ENCODE peak calls at places on chromosomes 16 and 17, in nine cellular contexts. One of them, this sample, is unnamed.

GRCh38 chr16:84763629-84764028 is 56.2 kb upstream of the CRISPLD2 start:
- DNase-seq in NCI-H345: no peak
- DNase-seq in neural progenitor cell: no peak
- DNase-seq in stimulated activated CD8-positive, alpha-beta memory T cell treated with anti-CD3 and anti-CD28 coated beads, Interleukin-15, amount 100 ng/mL, for 1 hour: no peak
- DNase-seq in mesendoderm: peak; percentile 67
- DNase-seq in lung microvascular endothelial cell: no peak
- DNase-seq in HFF-Myc: no peak
- DNase-seq in NCI-H460: no peak
- DNase-seq in NCI-H1092: no peak
- DNase-seq in this sample: no peak

GRCh38 chr16:29757950-29758466 is 12.2 kb upstream of the C16orf54 start:
- DNase-seq in NCI-H460: no peak
- DNase-seq in mesendoderm: peak; percentile 48
- DNase-seq in neural progenitor cell: no peak
- DNase-seq in NCI-H1092: no peak
- DNase-seq in lung microvascular endothelial cell: no peak
- DNase-seq in stimulated activated CD8-positive, alpha-beta memory T cell treated with anti-CD3 and anti-CD28 coated beads, Interleukin-15, amount 100 ng/mL, for 1 hour: no peak
- DNase-seq in HFF-Myc: no peak
- DNase-seq in NCI-H345: no peak
- DNase-seq in this sample: peak; percentile 47

GRCh38 chr17:50719924-50720805 is 762 bp downstream of the LUC7L3 start:
- DNase-seq in HFF-Myc: no peak
- DNase-seq in NCI-H1092: no peak
- DNase-seq in lung microvascular endothelial cell: no peak
- DNase-seq in mesendoderm: no peak
- DNase-seq in neural progenitor cell: no peak
- DNase-seq in NCI-H460: no peak
- DNase-seq in NCI-H345: peak; percentile 49
- DNase-seq in stimulated activated CD8-positive, alpha-beta memory T cell treated with anti-CD3 and anti-CD28 coated beads, Interleukin-15, amount 100 ng/mL, for 1 hour: no peak
- DNase-seq in this sample: no peak

GRCh38 chr17:36949461-36949927 is 740 bp downstream of the AATF start:
- DNase-seq in stimulated activated CD8-positive, alpha-beta memory T cell treated with anti-CD3 and anti-CD28 coated beads, Interleukin-15, amount 100 ng/mL, for 1 hour: no peak
- DNase-seq in NCI-H460: no peak
- DNase-seq in neural progenitor cell: peak; percentile 50
- DNase-seq in lung microvascular endothelial cell: no peak
- DNase-seq in NCI-H345: no peak
- DNase-seq in HFF-Myc: no peak
- DNase-seq in mesendoderm: no peak
- DNase-seq in NCI-H1092: no peak
- DNase-seq in this sample: no peak

GRCh38 chr17:8018436-8018835 is 16.0 kb downstream of the GUCY2D start:
- DNase-seq in lung microvascular endothelial cell: no peak
- DNase-seq in neural progenitor cell: no peak
- DNase-seq in mesendoderm: no peak
- DNase-seq in NCI-H460: no peak
- DNase-seq in NCI-H1092: no peak
- DNase-seq in HFF-Myc: no peak
- DNase-seq in NCI-H345: no peak
- DNase-seq in stimulated activated CD8-positive, alpha-beta memory T cell treated with anti-CD3 and anti-CD28 coated beads, Interleukin-15, amount 100 ng/mL, for 1 hour: no peak
- DNase-seq in this sample: no peak

GRCh38 chr17:47714773-47715396 is 18.2 kb upstream of the TBX21 start:
- DNase-seq in HFF-Myc: no peak
- DNase-seq in NCI-H1092: no peak
- DNase-seq in lung microvascular endothelial cell: no peak
- DNase-seq in neural progenitor cell: no peak
- DNase-seq in NCI-H460: no peak
- DNase-seq in mesendoderm: no peak
- DNase-seq in NCI-H345: no peak
- DNase-seq in stimulated activated CD8-positive, alpha-beta memory T cell treated with anti-CD3 and anti-CD28 coated beads, Interleukin-15, amount 100 ng/mL, for 1 hour: no peak
- DNase-seq in this sample: no peak

GRCh38 chr16:84718-85452 is 6.9 kb downstream of the MPG start:
- DNase-seq in NCI-H345: peak; percentile 77
- DNase-seq in HFF-Myc: no peak
- DNase-seq in lung microvascular endothelial cell: peak; percentile 95
- DNase-seq in NCI-H460: no peak
- DNase-seq in NCI-H1092: peak; percentile 70
- DNase-seq in mesendoderm: no peak
- DNase-seq in neural progenitor cell: no peak
- DNase-seq in stimulated activated CD8-positive, alpha-beta memory T cell treated with anti-CD3 and anti-CD28 coated beads, Interleukin-15, amount 100 ng/mL, for 1 hour: no peak
- DNase-seq in this sample: peak; percentile 88

GRCh38 chr16:89936508-89936907 is 12.0 kb upstream of the DEF8 start:
- DNase-seq in NCI-H460: no peak
- DNase-seq in mesendoderm: no peak
- DNase-seq in lung microvascular endothelial cell: no peak
- DNase-seq in NCI-H345: no peak
- DNase-seq in HFF-Myc: no peak
- DNase-seq in neural progenitor cell: no peak
- DNase-seq in NCI-H1092: no peak
- DNase-seq in stimulated activated CD8-positive, alpha-beta memory T cell treated with anti-CD3 and anti-CD28 coated beads, Interleukin-15, amount 100 ng/mL, for 1 hour: no peak
- DNase-seq in this sample: no peak

GRCh38 chr17:70168979-70169706 is at the start of gene KCNJ2:
- DNase-seq in lung microvascular endothelial cell: peak; percentile 86
- DNase-seq in neural progenitor cell: peak; percentile 95
- DNase-seq in NCI-H345: peak; percentile 87
- DNase-seq in NCI-H1092: peak; percentile 71
- DNase-seq in mesendoderm: peak; percentile 91
- DNase-seq in stimulated activated CD8-positive, alpha-beta memory T cell treated with anti-CD3 and anti-CD28 coated beads, Interleukin-15, amount 100 ng/mL, for 1 hour: no peak
- DNase-seq in HFF-Myc: no peak
- DNase-seq in NCI-H460: peak; percentile 85
- DNase-seq in this sample: no peak

GRCh38 chr16:80700558-80700957 is 103.8 kb downstream of the CDYL2 start:
- DNase-seq in lung microvascular endothelial cell: no peak
- DNase-seq in neural progenitor cell: no peak
- DNase-seq in NCI-H345: no peak
- DNase-seq in mesendoderm: no peak
- DNase-seq in NCI-H460: no peak
- DNase-seq in NCI-H1092: no peak
- DNase-seq in stimulated activated CD8-positive, alpha-beta memory T cell treated with anti-CD3 and anti-CD28 coated beads, Interleukin-15, amount 100 ng/mL, for 1 hour: no peak
- DNase-seq in HFF-Myc: no peak
- DNase-seq in this sample: no peak

GRCh38 chr17:64458756-64459155 is 9.8 kb downstream of the MILR1 start:
- DNase-seq in HFF-Myc: no peak
- DNase-seq in neural progenitor cell: no peak
- DNase-seq in lung microvascular endothelial cell: no peak
- DNase-seq in NCI-H1092: no peak
- DNase-seq in NCI-H345: no peak
- DNase-seq in stimulated activated CD8-positive, alpha-beta memory T cell treated with anti-CD3 and anti-CD28 coated beads, Interleukin-15, amount 100 ng/mL, for 1 hour: no peak
- DNase-seq in mesendoderm: no peak
- DNase-seq in NCI-H460: no peak
- DNase-seq in this sample: no peak

GRCh38 chr16:83967838-83968482 is at the start of gene NECAB2:
- DNase-seq in NCI-H460: no peak
- DNase-seq in NCI-H345: peak; percentile 13
- DNase-seq in mesendoderm: no peak
- DNase-seq in neural progenitor cell: peak; percentile 78
- DNase-seq in lung microvascular endothelial cell: peak; percentile 31
- DNase-seq in NCI-H1092: peak; percentile 22
- DNase-seq in stimulated activated CD8-positive, alpha-beta memory T cell treated with anti-CD3 and anti-CD28 coated beads, Interleukin-15, amount 100 ng/mL, for 1 hour: no peak
- DNase-seq in HFF-Myc: no peak
- DNase-seq in this sample: no peak

GRCh38 chr17:77666881-77667395 is 291.6 kb upstream of the TNRC6C start:
- DNase-seq in HFF-Myc: no peak
- DNase-seq in NCI-H460: no peak
- DNase-seq in lung microvascular endothelial cell: no peak
- DNase-seq in NCI-H1092: no peak
- DNase-seq in mesendoderm: no peak
- DNase-seq in stimulated activated CD8-positive, alpha-beta memory T cell treated with anti-CD3 and anti-CD28 coated beads, Interleukin-15, amount 100 ng/mL, for 1 hour: peak; percentile 35
- DNase-seq in neural progenitor cell: no peak
- DNase-seq in NCI-H345: no peak
- DNase-seq in this sample: no peak

GRCh38 chr16:65244811-65245210 is 122.9 kb upstream of the CDH11 start:
- DNase-seq in NCI-H345: no peak
- DNase-seq in NCI-H1092: no peak
- DNase-seq in NCI-H460: no peak
- DNase-seq in stimulated activated CD8-positive, alpha-beta memory T cell treated with anti-CD3 and anti-CD28 coated beads, Interleukin-15, amount 100 ng/mL, for 1 hour: no peak
- DNase-seq in neural progenitor cell: no peak
- DNase-seq in mesendoderm: no peak
- DNase-seq in HFF-Myc: no peak
- DNase-seq in lung microvascular endothelial cell: no peak
- DNase-seq in this sample: no peak

GRCh38 chr17:74408830-74409229 is 23.1 kb upstream of the GPRC5C start:
- DNase-seq in NCI-H1092: peak; percentile 88
- DNase-seq in mesendoderm: no peak
- DNase-seq in lung microvascular endothelial cell: no peak
- DNase-seq in NCI-H345: peak; percentile 78
- DNase-seq in HFF-Myc: no peak
- DNase-seq in stimulated activated CD8-positive, alpha-beta memory T cell treated with anti-CD3 and anti-CD28 coated beads, Interleukin-15, amount 100 ng/mL, for 1 hour: no peak
- DNase-seq in neural progenitor cell: no peak
- DNase-seq in NCI-H460: no peak
- DNase-seq in this sample: no peak

GRCh38 chr17:28485049-28485448 is 11.6 kb downstream of the SLC13A2 start:
- DNase-seq in NCI-H345: no peak
- DNase-seq in lung microvascular endothelial cell: no peak
- DNase-seq in NCI-H1092: no peak
- DNase-seq in neural progenitor cell: no peak
- DNase-seq in mesendoderm: no peak
- DNase-seq in stimulated activated CD8-positive, alpha-beta memory T cell treated with anti-CD3 and anti-CD28 coated beads, Interleukin-15, amount 100 ng/mL, for 1 hour: no peak
- DNase-seq in NCI-H460: no peak
- DNase-seq in HFF-Myc: no peak
- DNase-seq in this sample: no peak